ENCODE peak calls at places on chromosome 14, in six cellular contexts. One of them, this sample, is unnamed.

GRCh38 chr14:103085106-103086091 is 1.4 kb downstream of the LBHD2 start:
- DNase-seq in mesendoderm: no peak
- DNase-seq in CD4-positive, CD25-positive, alpha-beta regulatory T cell: no peak
- DNase-seq in psoas muscle: no peak
- DNase-seq in transverse colon: no peak
- DNase-seq in endothelial cell of umbilical vein: no peak
- DNase-seq in this sample: no peak

GRCh38 chr14:47539065-47539464 is 136.3 kb downstream of the MDGA2 start:
- DNase-seq in transverse colon: no peak
- DNase-seq in psoas muscle: no peak
- DNase-seq in mesendoderm: peak; percentile 76
- DNase-seq in CD4-positive, CD25-positive, alpha-beta regulatory T cell: no peak
- DNase-seq in endothelial cell of umbilical vein: peak; percentile 13
- DNase-seq in this sample: no peak

GRCh38 chr14:71289536-71289935 is 382.3 kb downstream of the PCNX1 start:
- DNase-seq in mesendoderm: peak; percentile 31
- DNase-seq in CD4-positive, CD25-positive, alpha-beta regulatory T cell: no peak
- DNase-seq in transverse colon: peak; percentile 54
- DNase-seq in psoas muscle: no peak
- DNase-seq in endothelial cell of umbilical vein: no peak
- DNase-seq in this sample: no peak

GRCh38 chr14:96203635-96204034 is 1.0 kb upstream of the BDKRB2 start:
- DNase-seq in transverse colon: no peak
- DNase-seq in mesendoderm: no peak
- DNase-seq in endothelial cell of umbilical vein: no peak
- DNase-seq in CD4-positive, CD25-positive, alpha-beta regulatory T cell: no peak
- DNase-seq in psoas muscle: no peak
- DNase-seq in this sample: peak; percentile 53

GRCh38 chr14:21917699-21918436 is 244.2 kb upstream of the OR4E1 start:
- DNase-seq in transverse colon: peak; percentile 28
- DNase-seq in mesendoderm: peak; percentile 51
- DNase-seq in endothelial cell of umbilical vein: peak; percentile 91
- DNase-seq in CD4-positive, CD25-positive, alpha-beta regulatory T cell: peak; percentile 67
- DNase-seq in psoas muscle: no peak
- DNase-seq in this sample: peak; percentile 38

GRCh38 chr14:42475289-42475688 is 868.6 kb downstream of the LRFN5 start:
- DNase-seq in endothelial cell of umbilical vein: no peak
- DNase-seq in psoas muscle: no peak
- DNase-seq in transverse colon: no peak
- DNase-seq in mesendoderm: no peak
- DNase-seq in CD4-positive, CD25-positive, alpha-beta regulatory T cell: no peak
- DNase-seq in this sample: no peak

GRCh38 chr14:105830171-105830570 is 303.8 kb downstream of the TMEM121 start:
- DNase-seq in psoas muscle: no peak
- DNase-seq in CD4-positive, CD25-positive, alpha-beta regulatory T cell: peak; percentile 18
- DNase-seq in endothelial cell of umbilical vein: no peak
- DNase-seq in transverse colon: no peak
- DNase-seq in mesendoderm: no peak
- DNase-seq in this sample: no peak

GRCh38 chr14:44935155-44935554 is 26.6 kb downstream of the KLHL28 start:
- DNase-seq in psoas muscle: no peak
- DNase-seq in endothelial cell of umbilical vein: no peak
- DNase-seq in transverse colon: no peak
- DNase-seq in CD4-positive, CD25-positive, alpha-beta regulatory T cell: no peak
- DNase-seq in mesendoderm: no peak
- DNase-seq in this sample: no peak

GRCh38 chr14:90293766-90294471 is 37.6 kb downstream of the PSMC1 start:
- DNase-seq in transverse colon: no peak
- DNase-seq in CD4-positive, CD25-positive, alpha-beta regulatory T cell: no peak
- DNase-seq in psoas muscle: no peak
- DNase-seq in endothelial cell of umbilical vein: no peak
- DNase-seq in mesendoderm: no peak
- DNase-seq in this sample: no peak

GRCh38 chr14:52150162-52150561 is 81.3 kb upstream of the NID2 start:
- DNase-seq in endothelial cell of umbilical vein: no peak
- DNase-seq in psoas muscle: no peak
- DNase-seq in CD4-positive, CD25-positive, alpha-beta regulatory T cell: no peak
- DNase-seq in mesendoderm: no peak
- DNase-seq in transverse colon: no peak
- DNase-seq in this sample: no peak

GRCh38 chr14:77139540-77140342 is 1.9 kb downstream of the ZDHHC22 start:
- DNase-seq in endothelial cell of umbilical vein: no peak
- DNase-seq in CD4-positive, CD25-positive, alpha-beta regulatory T cell: no peak
- DNase-seq in transverse colon: peak; percentile 22
- DNase-seq in mesendoderm: peak; percentile 90
- DNase-seq in psoas muscle: peak; percentile 27
- DNase-seq in this sample: no peak

GRCh38 chr14:62031504-62031903 is 269.3 kb downstream of the SNAPC1 start:
- DNase-seq in psoas muscle: no peak
- DNase-seq in mesendoderm: no peak
- DNase-seq in CD4-positive, CD25-positive, alpha-beta regulatory T cell: no peak
- DNase-seq in transverse colon: no peak
- DNase-seq in endothelial cell of umbilical vein: no peak
- DNase-seq in this sample: no peak

GRCh38 chr14:104550849-104551728 is 28.5 kb upstream of the C14orf180 start:
- DNase-seq in psoas muscle: no peak
- DNase-seq in mesendoderm: no peak
- DNase-seq in transverse colon: no peak
- DNase-seq in CD4-positive, CD25-positive, alpha-beta regulatory T cell: no peak
- DNase-seq in endothelial cell of umbilical vein: no peak
- DNase-seq in this sample: no peak

GRCh38 chr14:96108061-96108795 is 69.1 kb downstream of the C14orf132 start:
- DNase-seq in mesendoderm: no peak
- DNase-seq in endothelial cell of umbilical vein: no peak
- DNase-seq in psoas muscle: no peak
- DNase-seq in transverse colon: no peak
- DNase-seq in CD4-positive, CD25-positive, alpha-beta regulatory T cell: no peak
- DNase-seq in this sample: no peak

GRCh38 chr14:33799705-33800269 is 151.1 kb downstream of the EGLN3 start:
- DNase-seq in endothelial cell of umbilical vein: peak; percentile 16
- DNase-seq in mesendoderm: no peak
- DNase-seq in transverse colon: no peak
- DNase-seq in CD4-positive, CD25-positive, alpha-beta regulatory T cell: no peak
- DNase-seq in psoas muscle: no peak
- DNase-seq in this sample: no peak

GRCh38 chr14:103103461-103104388 is 9.2 kb downstream of the EXOC3L4 start:
- DNase-seq in transverse colon: peak; percentile 84
- DNase-seq in CD4-positive, CD25-positive, alpha-beta regulatory T cell: no peak
- DNase-seq in psoas muscle: peak; percentile 62
- DNase-seq in endothelial cell of umbilical vein: no peak
- DNase-seq in mesendoderm: no peak
- DNase-seq in this sample: peak; percentile 45

GRCh38 chr14:106551265-106551664 is 1024.9 kb downstream of the TMEM121 start:
- DNase-seq in transverse colon: no peak
- DNase-seq in CD4-positive, CD25-positive, alpha-beta regulatory T cell: no peak
- DNase-seq in mesendoderm: no peak
- DNase-seq in endothelial cell of umbilical vein: no peak
- DNase-seq in psoas muscle: no peak
- DNase-seq in this sample: no peak

GRCh38 chr14:49593016-49593415 is 5.7 kb upstream of the LRR1 start:
- DNase-seq in mesendoderm: no peak
- DNase-seq in endothelial cell of umbilical vein: peak; percentile 40
- DNase-seq in transverse colon: no peak
- DNase-seq in CD4-positive, CD25-positive, alpha-beta regulatory T cell: no peak
- DNase-seq in psoas muscle: no peak
- DNase-seq in this sample: no peak

GRCh38 chr14:67077914-67078313 is 111.3 kb upstream of the GARIN2 start:
- DNase-seq in mesendoderm: no peak
- DNase-seq in endothelial cell of umbilical vein: no peak
- DNase-seq in psoas muscle: no peak
- DNase-seq in CD4-positive, CD25-positive, alpha-beta regulatory T cell: no peak
- DNase-seq in transverse colon: no peak
- DNase-seq in this sample: no peak

GRCh38 chr14:23578560-23579310 is at the start of gene JPH4:
- DNase-seq in mesendoderm: no peak
- DNase-seq in endothelial cell of umbilical vein: no peak
- DNase-seq in transverse colon: no peak
- DNase-seq in CD4-positive, CD25-positive, alpha-beta regulatory T cell: no peak
- DNase-seq in psoas muscle: no peak
- DNase-seq in this sample: no peak

GRCh38 chr14:70489579-70490175 is 37.7 kb downstream of the ADAM21 start:
- DNase-seq in psoas muscle: no peak
- DNase-seq in endothelial cell of umbilical vein: no peak
- DNase-seq in mesendoderm: peak; percentile 22
- DNase-seq in CD4-positive, CD25-positive, alpha-beta regulatory T cell: no peak
- DNase-seq in transverse colon: no peak
- DNase-seq in this sample: no peak

GRCh38 chr14:98904677-98905076 is 367.3 kb downstream of the BCL11B start:
- DNase-seq in psoas muscle: no peak
- DNase-seq in transverse colon: no peak
- DNase-seq in CD4-positive, CD25-positive, alpha-beta regulatory T cell: no peak
- DNase-seq in endothelial cell of umbilical vein: no peak
- DNase-seq in mesendoderm: no peak
- DNase-seq in this sample: no peak

GRCh38 chr14:75711134-75711795 is 50.2 kb downstream of the TTLL5 start:
- DNase-seq in mesendoderm: peak; percentile 79
- DNase-seq in transverse colon: no peak
- DNase-seq in CD4-positive, CD25-positive, alpha-beta regulatory T cell: peak; percentile 12
- DNase-seq in endothelial cell of umbilical vein: peak; percentile 41
- DNase-seq in psoas muscle: no peak
- DNase-seq in this sample: peak; percentile 51

GRCh38 chr14:34161351-34162169 is 210.7 kb upstream of the EGLN3 start:
- DNase-seq in psoas muscle: no peak
- DNase-seq in endothelial cell of umbilical vein: no peak
- DNase-seq in transverse colon: no peak
- DNase-seq in mesendoderm: no peak
- DNase-seq in CD4-positive, CD25-positive, alpha-beta regulatory T cell: no peak
- DNase-seq in this sample: no peak

GRCh38 chr14:104937694-104938365 is 13.2 kb downstream of the PLD4 start:
- DNase-seq in transverse colon: no peak
- DNase-seq in endothelial cell of umbilical vein: no peak
- DNase-seq in CD4-positive, CD25-positive, alpha-beta regulatory T cell: no peak
- DNase-seq in psoas muscle: no peak
- DNase-seq in mesendoderm: no peak
- DNase-seq in this sample: no peak

GRCh38 chr14:91186515-91187066 is 57.9 kb downstream of the GPR68 start:
- DNase-seq in psoas muscle: no peak
- DNase-seq in CD4-positive, CD25-positive, alpha-beta regulatory T cell: no peak
- DNase-seq in mesendoderm: no peak
- DNase-seq in endothelial cell of umbilical vein: no peak
- DNase-seq in transverse colon: no peak
- DNase-seq in this sample: no peak

GRCh38 chr14:99361596-99362220 is 89.7 kb upstream of the BCL11B start:
- DNase-seq in endothelial cell of umbilical vein: no peak
- DNase-seq in psoas muscle: no peak
- DNase-seq in mesendoderm: peak; percentile 28
- DNase-seq in CD4-positive, CD25-positive, alpha-beta regulatory T cell: no peak
- DNase-seq in transverse colon: no peak
- DNase-seq in this sample: no peak

DNA sequence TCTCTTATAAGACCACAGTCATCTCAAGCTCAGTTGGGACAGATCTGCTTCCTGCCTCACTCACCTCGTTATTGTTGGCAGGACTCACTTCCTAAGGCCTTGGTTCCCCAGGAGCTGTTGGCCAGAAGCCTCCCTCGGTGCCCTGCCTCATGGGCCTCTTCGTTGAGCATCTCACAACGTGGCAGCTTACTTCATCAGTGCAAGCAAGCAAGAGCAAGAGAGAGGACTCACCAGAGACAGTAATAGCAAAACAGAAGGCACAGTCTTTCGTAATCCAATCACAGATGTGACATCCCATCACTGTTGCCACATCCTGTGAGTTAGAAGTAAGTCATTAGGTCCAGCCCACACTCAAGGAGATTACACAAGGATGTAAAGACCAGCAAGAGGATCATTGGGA is 5.1 kb upstream of the NUMB start:
- DNase-seq in transverse colon: peak; percentile 26
- DNase-seq in endothelial cell of umbilical vein: peak; percentile 86
- DNase-seq in CD4-positive, CD25-positive, alpha-beta regulatory T cell: no peak
- DNase-seq in mesendoderm: no peak
- DNase-seq in psoas muscle: peak; percentile 47
- DNase-seq in this sample: peak; percentile 34
- H3K4me1 ChIP-seq in transverse colon: peaks cover 7% of the 10 kb centered on the region
- H3K4me1 ChIP-seq in endothelial cell of umbilical vein: peaks cover 81% of the 10 kb centered on the region
- H3K4me1 ChIP-seq in CD4-positive, CD25-positive, alpha-beta regulatory T cell: peaks cover 9% of the 10 kb centered on the region
- H3K4me1 ChIP-seq in mesendoderm: peaks cover 2% of the 10 kb centered on the region
- H3K4me1 ChIP-seq in psoas muscle: peaks cover 27% of the 10 kb centered on the region
- H3K4me1 ChIP-seq in this sample: peaks cover 49% of the 10 kb centered on the region

GRCh38 chr14:68668028-68668427 is 124.8 kb downstream of the ZFP36L1 start:
- DNase-seq in CD4-positive, CD25-positive, alpha-beta regulatory T cell: no peak
- DNase-seq in mesendoderm: no peak
- DNase-seq in transverse colon: no peak
- DNase-seq in psoas muscle: no peak
- DNase-seq in endothelial cell of umbilical vein: no peak
- DNase-seq in this sample: peak; percentile 8

GRCh38 chr14:68668531-68668930 is 124.3 kb downstream of the ZFP36L1 start:
- DNase-seq in psoas muscle: no peak
- DNase-seq in CD4-positive, CD25-positive, alpha-beta regulatory T cell: no peak
- DNase-seq in endothelial cell of umbilical vein: no peak
- DNase-seq in mesendoderm: no peak
- DNase-seq in transverse colon: no peak
- DNase-seq in this sample: no peak

GRCh38 chr14:68670344-68670725 is 122.5 kb downstream of the ZFP36L1 start:
- DNase-seq in endothelial cell of umbilical vein: no peak
- DNase-seq in psoas muscle: no peak
- DNase-seq in mesendoderm: no peak
- DNase-seq in transverse colon: no peak
- DNase-seq in CD4-positive, CD25-positive, alpha-beta regulatory T cell: no peak
- DNase-seq in this sample: peak; percentile 61

GRCh38 chr14:68669644-68670343 is 123.1 kb downstream of the ZFP36L1 start:
- DNase-seq in transverse colon: no peak
- DNase-seq in endothelial cell of umbilical vein: no peak
- DNase-seq in mesendoderm: no peak
- DNase-seq in psoas muscle: peak; percentile 29
- DNase-seq in CD4-positive, CD25-positive, alpha-beta regulatory T cell: no peak
- DNase-seq in this sample: no peak

DNA sequence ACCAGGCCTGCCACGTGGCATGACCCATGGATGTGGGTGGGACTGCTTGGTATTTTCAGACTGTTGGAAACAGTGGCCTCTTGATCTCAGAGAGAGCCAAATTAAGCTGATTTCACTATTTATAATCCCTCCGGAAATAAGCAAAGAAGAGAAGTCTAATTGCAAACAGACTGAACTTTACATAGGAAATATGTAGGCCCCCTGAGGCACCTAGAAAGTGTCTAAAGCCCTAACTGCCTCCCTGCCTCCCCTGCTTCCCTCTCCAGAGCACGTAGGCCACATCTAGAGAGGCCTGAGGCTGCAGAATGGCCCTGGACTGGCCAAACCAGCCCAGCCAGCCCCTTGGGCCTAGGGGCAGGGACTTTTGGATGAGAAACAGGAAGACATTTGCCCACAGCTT is 123.8 kb downstream of the ZFP36L1 start:
- DNase-seq in mesendoderm: peak; percentile 49
- DNase-seq in endothelial cell of umbilical vein: no peak
- DNase-seq in transverse colon: no peak
- DNase-seq in psoas muscle: no peak
- DNase-seq in CD4-positive, CD25-positive, alpha-beta regulatory T cell: no peak
- DNase-seq in this sample: peak; percentile 4
- H3K4me3 ChIP-seq in mesendoderm: no peak overlapping the region
- H3K4me3 ChIP-seq in endothelial cell of umbilical vein: no peak overlapping the region
- H3K4me3 ChIP-seq in transverse colon: no peak overlapping the region
- H3K4me3 ChIP-seq in psoas muscle: no peak overlapping the region
- H3K4me3 ChIP-seq in CD4-positive, CD25-positive, alpha-beta regulatory T cell: no peak overlapping the region
- H3K4me3 ChIP-seq in this sample: no peak overlapping the region

GRCh38 chr14:54220697-54221431 is 175.9 kb upstream of the CDKN3 start:
- DNase-seq in transverse colon: no peak
- DNase-seq in CD4-positive, CD25-positive, alpha-beta regulatory T cell: no peak
- DNase-seq in psoas muscle: no peak
- DNase-seq in endothelial cell of umbilical vein: no peak
- DNase-seq in mesendoderm: no peak
- DNase-seq in this sample: no peak
- H3K4me1 ChIP-seq in transverse colon: no peaks in the 10 kb centered on the region
- H3K4me1 ChIP-seq in CD4-positive, CD25-positive, alpha-beta regulatory T cell: peaks cover 4% of the 10 kb centered on the region
- H3K4me1 ChIP-seq in psoas muscle: no peaks in the 10 kb centered on the region
- H3K4me1 ChIP-seq in endothelial cell of umbilical vein: peaks cover 9% of the 10 kb centered on the region
- H3K4me1 ChIP-seq in mesendoderm: peaks cover 6% of the 10 kb centered on the region
- H3K4me1 ChIP-seq in this sample: peaks cover 12% of the 10 kb centered on the region

GRCh38 chr14:80621701-80622100 is 319.8 kb downstream of the CEP128 start:
- DNase-seq in CD4-positive, CD25-positive, alpha-beta regulatory T cell: no peak
- DNase-seq in endothelial cell of umbilical vein: peak; percentile 71
- DNase-seq in mesendoderm: no peak
- DNase-seq in transverse colon: no peak
- DNase-seq in psoas muscle: no peak
- DNase-seq in this sample: no peak
- H3K4me3 ChIP-seq in CD4-positive, CD25-positive, alpha-beta regulatory T cell: no peak overlapping the region
- H3K4me3 ChIP-seq in endothelial cell of umbilical vein: no peak overlapping the region
- H3K4me3 ChIP-seq in mesendoderm: no peak overlapping the region
- H3K4me3 ChIP-seq in transverse colon: no peak overlapping the region
- H3K4me3 ChIP-seq in psoas muscle: no peak overlapping the region
- H3K4me3 ChIP-seq in this sample: no peak overlapping the region

This sample was measured in body of pancreas.